ENCODE peak calls at places on chromosomes 6 and 20, in eight cellular contexts. One of them, this sample, is unnamed.

GRCh38 chr20:34951652-34952051 is 4.0 kb downstream of the GSS start:
- DNase-seq in NCI-H1694 treated with DMSO at 0.1 percent for 48 hours: no peak
- DNase-seq in stimulated activated CD8-positive, alpha-beta memory T cell treated with anti-CD3 and anti-CD28 coated beads, Interleukin-7, amount 100 ng/mL, for 1 hour: no peak
- DNase-seq in fibroblast of mammary gland: no peak
- DNase-seq in HFFc6: no peak
- DNase-seq in neuronal stem cell: no peak
- DNase-seq in AG09309: no peak
- DNase-seq in stomach: no peak
- DNase-seq in this sample: no peak

GRCh38 chr6:134235937-134236751 is 81.8 kb downstream of the SGK1 start:
- DNase-seq in NCI-H1694 treated with DMSO at 0.1 percent for 48 hours: no peak
- DNase-seq in stimulated activated CD8-positive, alpha-beta memory T cell treated with anti-CD3 and anti-CD28 coated beads, Interleukin-7, amount 100 ng/mL, for 1 hour: no peak
- DNase-seq in fibroblast of mammary gland: peak; percentile 76
- DNase-seq in HFFc6: peak; percentile 71
- DNase-seq in neuronal stem cell: no peak
- DNase-seq in AG09309: no peak
- DNase-seq in stomach: no peak
- DNase-seq in this sample: no peak

GRCh38 chr20:18705490-18705889 is 108.1 kb upstream of the SCP2D1 start:
- DNase-seq in NCI-H1694 treated with DMSO at 0.1 percent for 48 hours: no peak
- DNase-seq in stimulated activated CD8-positive, alpha-beta memory T cell treated with anti-CD3 and anti-CD28 coated beads, Interleukin-7, amount 100 ng/mL, for 1 hour: no peak
- DNase-seq in fibroblast of mammary gland: peak; percentile 93
- DNase-seq in HFFc6: peak; percentile 92
- DNase-seq in neuronal stem cell: no peak
- DNase-seq in AG09309: peak; percentile 77
- DNase-seq in stomach: no peak
- DNase-seq in this sample: no peak

GRCh38 chr6:84764332-84765049 is at the start of gene TBX18:
- DNase-seq in NCI-H1694 treated with DMSO at 0.1 percent for 48 hours: no peak
- DNase-seq in stimulated activated CD8-positive, alpha-beta memory T cell treated with anti-CD3 and anti-CD28 coated beads, Interleukin-7, amount 100 ng/mL, for 1 hour: no peak
- DNase-seq in fibroblast of mammary gland: peak; percentile 99
- DNase-seq in HFFc6: peak; percentile 99
- DNase-seq in neuronal stem cell: peak; percentile 90
- DNase-seq in AG09309: peak; percentile 98
- DNase-seq in stomach: peak; percentile 39
- DNase-seq in this sample: no peak

GRCh38 chr20:31355981-31356380 is 12.4 kb upstream of the DEFB118 start:
- DNase-seq in NCI-H1694 treated with DMSO at 0.1 percent for 48 hours: no peak
- DNase-seq in stimulated activated CD8-positive, alpha-beta memory T cell treated with anti-CD3 and anti-CD28 coated beads, Interleukin-7, amount 100 ng/mL, for 1 hour: no peak
- DNase-seq in fibroblast of mammary gland: no peak
- DNase-seq in HFFc6: no peak
- DNase-seq in neuronal stem cell: no peak
- DNase-seq in AG09309: no peak
- DNase-seq in stomach: no peak
- DNase-seq in this sample: no peak

GRCh38 chr6:68641172-68641571 is 6.1 kb downstream of the ADGRB3 start:
- DNase-seq in NCI-H1694 treated with DMSO at 0.1 percent for 48 hours: no peak
- DNase-seq in stimulated activated CD8-positive, alpha-beta memory T cell treated with anti-CD3 and anti-CD28 coated beads, Interleukin-7, amount 100 ng/mL, for 1 hour: no peak
- DNase-seq in fibroblast of mammary gland: no peak
- DNase-seq in HFFc6: no peak
- DNase-seq in neuronal stem cell: no peak
- DNase-seq in AG09309: no peak
- DNase-seq in stomach: no peak
- DNase-seq in this sample: no peak

GRCh38 chr20:57587278-57587988 is 26.5 kb downstream of the PCK1 start:
- DNase-seq in NCI-H1694 treated with DMSO at 0.1 percent for 48 hours: no peak
- DNase-seq in stimulated activated CD8-positive, alpha-beta memory T cell treated with anti-CD3 and anti-CD28 coated beads, Interleukin-7, amount 100 ng/mL, for 1 hour: no peak
- DNase-seq in fibroblast of mammary gland: no peak
- DNase-seq in HFFc6: no peak
- DNase-seq in neuronal stem cell: no peak
- DNase-seq in AG09309: no peak
- DNase-seq in stomach: no peak
- DNase-seq in this sample: no peak

GRCh38 chr6:118735320-118735719 is 83.9 kb upstream of the CEP85L start:
- DNase-seq in NCI-H1694 treated with DMSO at 0.1 percent for 48 hours: no peak
- DNase-seq in stimulated activated CD8-positive, alpha-beta memory T cell treated with anti-CD3 and anti-CD28 coated beads, Interleukin-7, amount 100 ng/mL, for 1 hour: no peak
- DNase-seq in fibroblast of mammary gland: peak; percentile 30
- DNase-seq in HFFc6: no peak
- DNase-seq in neuronal stem cell: no peak
- DNase-seq in AG09309: no peak
- DNase-seq in stomach: no peak
- DNase-seq in this sample: no peak

GRCh38 chr6:6875818-6876470 is 231.8 kb upstream of the RREB1 start:
- DNase-seq in NCI-H1694 treated with DMSO at 0.1 percent for 48 hours: no peak
- DNase-seq in stimulated activated CD8-positive, alpha-beta memory T cell treated with anti-CD3 and anti-CD28 coated beads, Interleukin-7, amount 100 ng/mL, for 1 hour: no peak
- DNase-seq in fibroblast of mammary gland: peak; percentile 85
- DNase-seq in HFFc6: peak; percentile 88
- DNase-seq in neuronal stem cell: no peak
- DNase-seq in AG09309: peak; percentile 89
- DNase-seq in stomach: no peak
- DNase-seq in this sample: no peak

GRCh38 chr6:36769676-36770499 is 69.4 kb downstream of the CPNE5 start:
- DNase-seq in NCI-H1694 treated with DMSO at 0.1 percent for 48 hours: no peak
- DNase-seq in stimulated activated CD8-positive, alpha-beta memory T cell treated with anti-CD3 and anti-CD28 coated beads, Interleukin-7, amount 100 ng/mL, for 1 hour: no peak
- DNase-seq in fibroblast of mammary gland: peak; percentile 60
- DNase-seq in HFFc6: peak; percentile 36
- DNase-seq in neuronal stem cell: no peak
- DNase-seq in AG09309: no peak
- DNase-seq in stomach: peak; percentile 34
- DNase-seq in this sample: no peak

GRCh38 chr6:116405663-116406329 is 35.0 kb downstream of the DSE start:
- DNase-seq in NCI-H1694 treated with DMSO at 0.1 percent for 48 hours: no peak
- DNase-seq in stimulated activated CD8-positive, alpha-beta memory T cell treated with anti-CD3 and anti-CD28 coated beads, Interleukin-7, amount 100 ng/mL, for 1 hour: no peak
- DNase-seq in fibroblast of mammary gland: peak; percentile 86
- DNase-seq in HFFc6: peak; percentile 48
- DNase-seq in neuronal stem cell: no peak
- DNase-seq in AG09309: no peak
- DNase-seq in stomach: no peak
- DNase-seq in this sample: no peak

GRCh38 chr20:58891076-58891685 is 38.7 kb downstream of the GNAS start:
- DNase-seq in NCI-H1694 treated with DMSO at 0.1 percent for 48 hours: no peak
- DNase-seq in stimulated activated CD8-positive, alpha-beta memory T cell treated with anti-CD3 and anti-CD28 coated beads, Interleukin-7, amount 100 ng/mL, for 1 hour: peak; percentile 58
- DNase-seq in fibroblast of mammary gland: peak; percentile 43
- DNase-seq in HFFc6: peak; percentile 38
- DNase-seq in neuronal stem cell: peak; percentile 85
- DNase-seq in AG09309: no peak
- DNase-seq in stomach: peak; percentile 83
- DNase-seq in this sample: peak; percentile 70

GRCh38 chr6:137518584-137518983 is 24.4 kb upstream of the OLIG3 start:
- DNase-seq in NCI-H1694 treated with DMSO at 0.1 percent for 48 hours: no peak
- DNase-seq in stimulated activated CD8-positive, alpha-beta memory T cell treated with anti-CD3 and anti-CD28 coated beads, Interleukin-7, amount 100 ng/mL, for 1 hour: no peak
- DNase-seq in fibroblast of mammary gland: no peak
- DNase-seq in HFFc6: no peak
- DNase-seq in neuronal stem cell: no peak
- DNase-seq in AG09309: no peak
- DNase-seq in stomach: no peak
- DNase-seq in this sample: no peak

GRCh38 chr20:21353236-21353635 is 44.1 kb downstream of the NKX2-4 start:
- DNase-seq in NCI-H1694 treated with DMSO at 0.1 percent for 48 hours: no peak
- DNase-seq in stimulated activated CD8-positive, alpha-beta memory T cell treated with anti-CD3 and anti-CD28 coated beads, Interleukin-7, amount 100 ng/mL, for 1 hour: no peak
- DNase-seq in fibroblast of mammary gland: peak; percentile 60
- DNase-seq in HFFc6: peak; percentile 53
- DNase-seq in neuronal stem cell: no peak
- DNase-seq in AG09309: peak; percentile 21
- DNase-seq in stomach: no peak
- DNase-seq in this sample: no peak

GRCh38 chr6:56528412-56528841 is 114.3 kb downstream of the DST start:
- DNase-seq in NCI-H1694 treated with DMSO at 0.1 percent for 48 hours: no peak
- DNase-seq in stimulated activated CD8-positive, alpha-beta memory T cell treated with anti-CD3 and anti-CD28 coated beads, Interleukin-7, amount 100 ng/mL, for 1 hour: no peak
- DNase-seq in fibroblast of mammary gland: peak; percentile 99
- DNase-seq in HFFc6: peak; percentile 98
- DNase-seq in neuronal stem cell: no peak
- DNase-seq in AG09309: peak; percentile 67
- DNase-seq in stomach: no peak
- DNase-seq in this sample: no peak

GRCh38 chr6:69894578-69895347 is 28.4 kb downstream of the COL19A1 start:
- DNase-seq in NCI-H1694 treated with DMSO at 0.1 percent for 48 hours: no peak
- DNase-seq in stimulated activated CD8-positive, alpha-beta memory T cell treated with anti-CD3 and anti-CD28 coated beads, Interleukin-7, amount 100 ng/mL, for 1 hour: no peak
- DNase-seq in fibroblast of mammary gland: peak; percentile 69
- DNase-seq in HFFc6: no peak
- DNase-seq in neuronal stem cell: no peak
- DNase-seq in AG09309: peak; percentile 21
- DNase-seq in stomach: no peak
- DNase-seq in this sample: no peak

GRCh38 chr20:25676164-25676809 is 20.4 kb downstream of the ZNF337 start:
- DNase-seq in NCI-H1694 treated with DMSO at 0.1 percent for 48 hours: no peak
- DNase-seq in stimulated activated CD8-positive, alpha-beta memory T cell treated with anti-CD3 and anti-CD28 coated beads, Interleukin-7, amount 100 ng/mL, for 1 hour: no peak
- DNase-seq in fibroblast of mammary gland: peak; percentile 79
- DNase-seq in HFFc6: peak; percentile 84
- DNase-seq in neuronal stem cell: no peak
- DNase-seq in AG09309: peak; percentile 42
- DNase-seq in stomach: no peak
- DNase-seq in this sample: no peak

GRCh38 chr6:76026101-76026500 is 46.4 kb downstream of the IMPG1 start:
- DNase-seq in NCI-H1694 treated with DMSO at 0.1 percent for 48 hours: no peak
- DNase-seq in stimulated activated CD8-positive, alpha-beta memory T cell treated with anti-CD3 and anti-CD28 coated beads, Interleukin-7, amount 100 ng/mL, for 1 hour: no peak
- DNase-seq in fibroblast of mammary gland: peak; percentile 2
- DNase-seq in HFFc6: no peak
- DNase-seq in neuronal stem cell: peak; percentile 31
- DNase-seq in AG09309: no peak
- DNase-seq in stomach: no peak
- DNase-seq in this sample: no peak

GRCh38 chr6:142301421-142302391 is at the start of gene ADGRG6:
- DNase-seq in NCI-H1694 treated with DMSO at 0.1 percent for 48 hours: no peak
- DNase-seq in stimulated activated CD8-positive, alpha-beta memory T cell treated with anti-CD3 and anti-CD28 coated beads, Interleukin-7, amount 100 ng/mL, for 1 hour: no peak
- DNase-seq in fibroblast of mammary gland: peak; percentile 7
- DNase-seq in HFFc6: peak; percentile 23
- DNase-seq in neuronal stem cell: peak; percentile 57
- DNase-seq in AG09309: no peak
- DNase-seq in stomach: peak; percentile 58
- DNase-seq in this sample: no peak

GRCh38 chr6:122719176-122719575 is 60.3 kb upstream of the FABP7 start:
- DNase-seq in NCI-H1694 treated with DMSO at 0.1 percent for 48 hours: no peak
- DNase-seq in stimulated activated CD8-positive, alpha-beta memory T cell treated with anti-CD3 and anti-CD28 coated beads, Interleukin-7, amount 100 ng/mL, for 1 hour: no peak
- DNase-seq in fibroblast of mammary gland: no peak
- DNase-seq in HFFc6: no peak
- DNase-seq in neuronal stem cell: no peak
- DNase-seq in AG09309: no peak
- DNase-seq in stomach: no peak
- DNase-seq in this sample: no peak

GRCh38 chr6:161393839-161394364 is 120.0 kb upstream of the AGPAT4 start:
- DNase-seq in NCI-H1694 treated with DMSO at 0.1 percent for 48 hours: peak; percentile 36
- DNase-seq in stimulated activated CD8-positive, alpha-beta memory T cell treated with anti-CD3 and anti-CD28 coated beads, Interleukin-7, amount 100 ng/mL, for 1 hour: no peak
- DNase-seq in fibroblast of mammary gland: peak; percentile 93
- DNase-seq in HFFc6: peak; percentile 85
- DNase-seq in neuronal stem cell: peak; percentile 65
- DNase-seq in AG09309: no peak
- DNase-seq in stomach: no peak
- DNase-seq in this sample: no peak

GRCh38 chr20:6575912-6576391 is 191.5 kb upstream of the BMP2 start:
- DNase-seq in NCI-H1694 treated with DMSO at 0.1 percent for 48 hours: no peak
- DNase-seq in stimulated activated CD8-positive, alpha-beta memory T cell treated with anti-CD3 and anti-CD28 coated beads, Interleukin-7, amount 100 ng/mL, for 1 hour: no peak
- DNase-seq in fibroblast of mammary gland: no peak
- DNase-seq in HFFc6: no peak
- DNase-seq in neuronal stem cell: no peak
- DNase-seq in AG09309: no peak
- DNase-seq in stomach: no peak
- DNase-seq in this sample: no peak

GRCh38 chr20:25220021-25220730 is 24.7 kb downstream of the ENTPD6 start:
- DNase-seq in NCI-H1694 treated with DMSO at 0.1 percent for 48 hours: no peak
- DNase-seq in stimulated activated CD8-positive, alpha-beta memory T cell treated with anti-CD3 and anti-CD28 coated beads, Interleukin-7, amount 100 ng/mL, for 1 hour: no peak
- DNase-seq in fibroblast of mammary gland: peak; percentile 20
- DNase-seq in HFFc6: no peak
- DNase-seq in neuronal stem cell: no peak
- DNase-seq in AG09309: no peak
- DNase-seq in stomach: no peak
- DNase-seq in this sample: no peak

GRCh38 chr20:60262967-60263603 is 304.9 kb downstream of the CDH26 start:
- DNase-seq in NCI-H1694 treated with DMSO at 0.1 percent for 48 hours: no peak
- DNase-seq in stimulated activated CD8-positive, alpha-beta memory T cell treated with anti-CD3 and anti-CD28 coated beads, Interleukin-7, amount 100 ng/mL, for 1 hour: peak; percentile 12
- DNase-seq in fibroblast of mammary gland: peak; percentile 27
- DNase-seq in HFFc6: no peak
- DNase-seq in neuronal stem cell: peak; percentile 27
- DNase-seq in AG09309: no peak
- DNase-seq in stomach: peak; percentile 38
- DNase-seq in this sample: no peak

GRCh38 chr6:31115941-31116560 is 1.5 kb downstream of the PSORS1C1 start:
- DNase-seq in NCI-H1694 treated with DMSO at 0.1 percent for 48 hours: no peak
- DNase-seq in stimulated activated CD8-positive, alpha-beta memory T cell treated with anti-CD3 and anti-CD28 coated beads, Interleukin-7, amount 100 ng/mL, for 1 hour: no peak
- DNase-seq in fibroblast of mammary gland: no peak
- DNase-seq in HFFc6: no peak
- DNase-seq in neuronal stem cell: no peak
- DNase-seq in AG09309: no peak
- DNase-seq in stomach: no peak
- DNase-seq in this sample: no peak

GRCh38 chr6:111730835-111731234 is 125.2 kb upstream of the TRAF3IP2 start:
- DNase-seq in NCI-H1694 treated with DMSO at 0.1 percent for 48 hours: no peak
- DNase-seq in stimulated activated CD8-positive, alpha-beta memory T cell treated with anti-CD3 and anti-CD28 coated beads, Interleukin-7, amount 100 ng/mL, for 1 hour: no peak
- DNase-seq in fibroblast of mammary gland: no peak
- DNase-seq in HFFc6: no peak
- DNase-seq in neuronal stem cell: peak; percentile 50
- DNase-seq in AG09309: no peak
- DNase-seq in stomach: peak; percentile 71
- DNase-seq in this sample: peak; percentile 55

GRCh38 chr6:123794799-123795198 is 8.9 kb upstream of the NKAIN2 start:
- DNase-seq in NCI-H1694 treated with DMSO at 0.1 percent for 48 hours: no peak
- DNase-seq in stimulated activated CD8-positive, alpha-beta memory T cell treated with anti-CD3 and anti-CD28 coated beads, Interleukin-7, amount 100 ng/mL, for 1 hour: no peak
- DNase-seq in fibroblast of mammary gland: no peak
- DNase-seq in HFFc6: no peak
- DNase-seq in neuronal stem cell: no peak
- DNase-seq in AG09309: no peak
- DNase-seq in stomach: no peak
- DNase-seq in this sample: no peak

GRCh38 chr6:26158581-26159416 is 71.6 kb downstream of the HFE start:
- DNase-seq in NCI-H1694 treated with DMSO at 0.1 percent for 48 hours: peak; percentile 36
- DNase-seq in stimulated activated CD8-positive, alpha-beta memory T cell treated with anti-CD3 and anti-CD28 coated beads, Interleukin-7, amount 100 ng/mL, for 1 hour: no peak
- DNase-seq in fibroblast of mammary gland: peak; percentile 56
- DNase-seq in HFFc6: peak; percentile 57
- DNase-seq in neuronal stem cell: no peak
- DNase-seq in AG09309: no peak
- DNase-seq in stomach: peak; percentile 73
- DNase-seq in this sample: no peak

GRCh38 chr6:107421696-107422256 is 37.6 kb downstream of the PDSS2 start:
- DNase-seq in NCI-H1694 treated with DMSO at 0.1 percent for 48 hours: no peak
- DNase-seq in stimulated activated CD8-positive, alpha-beta memory T cell treated with anti-CD3 and anti-CD28 coated beads, Interleukin-7, amount 100 ng/mL, for 1 hour: no peak
- DNase-seq in fibroblast of mammary gland: no peak
- DNase-seq in HFFc6: no peak
- DNase-seq in neuronal stem cell: no peak
- DNase-seq in AG09309: no peak
- DNase-seq in stomach: no peak
- DNase-seq in this sample: no peak

GRCh38 chr6:75563032-75563431 is 38.6 kb upstream of the SENP6 start:
- DNase-seq in NCI-H1694 treated with DMSO at 0.1 percent for 48 hours: no peak
- DNase-seq in stimulated activated CD8-positive, alpha-beta memory T cell treated with anti-CD3 and anti-CD28 coated beads, Interleukin-7, amount 100 ng/mL, for 1 hour: no peak
- DNase-seq in fibroblast of mammary gland: peak; percentile 54
- DNase-seq in HFFc6: peak; percentile 42
- DNase-seq in neuronal stem cell: no peak
- DNase-seq in AG09309: no peak
- DNase-seq in stomach: no peak
- DNase-seq in this sample: no peak

GRCh38 chr6:169725270-169726048 is 1.2 kb upstream of the PHF10 start:
- DNase-seq in NCI-H1694 treated with DMSO at 0.1 percent for 48 hours: no peak
- DNase-seq in stimulated activated CD8-positive, alpha-beta memory T cell treated with anti-CD3 and anti-CD28 coated beads, Interleukin-7, amount 100 ng/mL, for 1 hour: no peak
- DNase-seq in fibroblast of mammary gland: peak; percentile 93
- DNase-seq in HFFc6: peak; percentile 76
- DNase-seq in neuronal stem cell: peak; percentile 78
- DNase-seq in AG09309: no peak
- DNase-seq in stomach: peak; percentile 65
- DNase-seq in this sample: peak; percentile 20

GRCh38 chr6:163001341-163001740 is 273.6 kb downstream of the PACRG start:
- DNase-seq in NCI-H1694 treated with DMSO at 0.1 percent for 48 hours: no peak
- DNase-seq in stimulated activated CD8-positive, alpha-beta memory T cell treated with anti-CD3 and anti-CD28 coated beads, Interleukin-7, amount 100 ng/mL, for 1 hour: no peak
- DNase-seq in fibroblast of mammary gland: peak; percentile 34
- DNase-seq in HFFc6: peak; percentile 3
- DNase-seq in neuronal stem cell: no peak
- DNase-seq in AG09309: no peak
- DNase-seq in stomach: no peak
- DNase-seq in this sample: no peak

GRCh38 chr6:141513830-141514229 is 618.9 kb upstream of the GJE1 start:
- DNase-seq in NCI-H1694 treated with DMSO at 0.1 percent for 48 hours: no peak
- DNase-seq in stimulated activated CD8-positive, alpha-beta memory T cell treated with anti-CD3 and anti-CD28 coated beads, Interleukin-7, amount 100 ng/mL, for 1 hour: no peak
- DNase-seq in fibroblast of mammary gland: peak; percentile 23
- DNase-seq in HFFc6: no peak
- DNase-seq in neuronal stem cell: no peak
- DNase-seq in AG09309: no peak
- DNase-seq in stomach: no peak
- DNase-seq in this sample: no peak

GRCh38 chr6:65524232-65524631 is 182.8 kb downstream of the EYS start:
- DNase-seq in NCI-H1694 treated with DMSO at 0.1 percent for 48 hours: no peak
- DNase-seq in stimulated activated CD8-positive, alpha-beta memory T cell treated with anti-CD3 and anti-CD28 coated beads, Interleukin-7, amount 100 ng/mL, for 1 hour: no peak
- DNase-seq in fibroblast of mammary gland: no peak
- DNase-seq in HFFc6: no peak
- DNase-seq in neuronal stem cell: no peak
- DNase-seq in AG09309: no peak
- DNase-seq in stomach: no peak
- DNase-seq in this sample: no peak